ENCODE peak calls at places on chromosome 13, in eight cellular contexts. B is stimulated activated CD8-positive, alpha-beta memory T cell treated with anti-CD3 and anti-CD28 coated beads, Interleukin-4, amount 100 ng/mL, for 48 hours; T is trophoblast cell; E is adrenal gland; M is activated T-cell treated with anti-CD3 and anti-CD28 coated beads, Interleukin-2, amount 50 U/mL, for 72 hours; Q is left lung; Z is GDM1; S is epithelial cell of esophagus. X is an unnamed sample.

GRCh38 chr13:95641961-95642621 is 2.4 kb downstream of the DZIP1 start:
- DNase-seq in S (peak), M (no peak), Z (no peak), B (no peak), T (no peak), Q (peak), E (peak), X (peak)

GRCh38 chr13:24842533-24843278 is 78.7 kb downstream of the RNF17 start:
- DNase-seq in T (no peak), Z (no peak), Q (no peak), B (no peak), E (no peak), S (peak), M (no peak), X (no peak)

GRCh38 chr13:34070544-34071303 is 252.8 kb downstream of the RFC3 start:
- DNase-seq in S (no peak), M (no peak), Z (no peak), T (no peak), Q (no peak), B (no peak), E (no peak), X (no peak)

GRCh38 chr13:30572859-30573275 is 44.9 kb upstream of the USPL1 start:
- DNase-seq in Z (peak), T (no peak), Q (no peak), E (no peak), S (peak), B (no peak), M (no peak), X (no peak)

GRCh38 chr13:95862401-95862800 is 185.5 kb downstream of the DNAJC3 start:
- DNase-seq in S (no peak), Q (no peak), E (no peak), Z (no peak), M (no peak), T (no peak), B (no peak), X (no peak)

GRCh38 chr13:43054803-43055802 is 31.7 kb downstream of the DNAJC15 start:
- DNase-seq in M (peak), Q (no peak), B (no peak), Z (no peak), E (peak), S (peak), T (no peak), X (no peak)

GRCh38 chr13:41011382-41011956 is 7.6 kb downstream of the ELF1 start:
- DNase-seq in E (no peak), M (no peak), Z (no peak), B (no peak), T (no peak), S (no peak), Q (no peak), X (no peak)

GRCh38 chr13:93145199-93145598 is 81.4 kb upstream of the GPC6 start:
- DNase-seq in Q (no peak), S (peak), T (no peak), E (no peak), M (no peak), B (no peak), Z (no peak), X (no peak)

GRCh38 chr13:38309397-38309796 is 40.3 kb upstream of the UFM1 start:
- DNase-seq in Q (no peak), E (no peak), M (no peak), T (peak), S (peak), B (no peak), Z (no peak), X (no peak)

GRCh38 chr13:30119476-30119875 is 187.9 kb downstream of the KATNAL1 start:
- DNase-seq in S (peak), E (no peak), Q (no peak), B (no peak), T (peak), M (peak), Z (no peak), X (no peak)

GRCh38 chr13:99878921-99879610 is 92.5 kb downstream of the ZIC5 start:
- DNase-seq in M (no peak), B (no peak), Z (no peak), T (no peak), S (no peak), Q (no peak), E (no peak), X (no peak)